ENCODE peak calls at places on chromosomes 3 and 15, in four cellular contexts. L is mucosa of gallbladder; C is CD4-positive, alpha-beta T cell; N is fibroblast of mammary gland. A is an unnamed sample.

GRCh38 chr3:138186803-138187295 is 252 bp upstream of the ARMC8 start:
- DNase-seq in L (peak), C (peak), N (no peak), A (peak)

GRCh38 chr3:98182196-98182595 is 15.7 kb downstream of the OR5H15 start:
- DNase-seq in L (no peak), C (no peak), N (no peak), A (no peak)

GRCh38 chr3:181999314-181999713 is 287.6 kb downstream of the SOX2 start:
- DNase-seq in L (no peak), C (no peak), N (no peak), A (no peak)

GRCh38 chr15:32668942-32669341 is 27.4 kb downstream of the SCG5 start:
- DNase-seq in L (no peak), C (no peak), N (peak), A (no peak)

GRCh38 chr3:141059816-141060215 is 8.7 kb downstream of the SPSB4 start:
- DNase-seq in L (no peak), C (no peak), N (no peak), A (no peak)

GRCh38 chr3:13723676-13724207 is 156.1 kb downstream of the WNT7A start:
- DNase-seq in L (no peak), C (no peak), N (no peak), A (no peak)

GRCh38 chr3:9994086-9994844 is 7.6 kb upstream of the EMC3 start:
- DNase-seq in L (no peak), C (no peak), N (peak), A (no peak)

GRCh38 chr3:146469206-146470017 is at the start of gene PLSCR2:
- DNase-seq in L (peak), C (peak), N (peak), A (peak)

GRCh38 chr3:175224051-175224450 is 364.9 kb downstream of the NAALADL2 start:
- DNase-seq in L (peak), C (no peak), N (no peak), A (no peak)

GRCh38 chr3:108391917-108392585 is 95.7 kb downstream of the HHLA2 start:
- DNase-seq in L (no peak), C (no peak), N (peak), A (no peak)

A was measured in CD8-positive, alpha-beta T cell.